ENCODE peak calls at places on chromosomes 7 and 10, in five cellular contexts. B is choroid plexus epithelial cell, A is mesothelial cell of epicardium, I is heart left ventricle, Q is neural progenitor cell. J is an unnamed sample.

GRCh38 chr10:132572545-132572937 is 35.0 kb downstream of the INPP5A start:
- DNase-seq in I (no peak), Q (peak; percentile 37), A (no peak), B (peak; percentile 73), J (no peak)

GRCh38 chr10:115857856-115858255 is 415.1 kb downstream of the GFRA1 start:
- DNase-seq in B (peak; percentile 63), A (no peak), I (no peak), Q (no peak), J (no peak)

GRCh38 chr7:129431911-129432643 is 2.2 kb upstream of the STRIP2 start:
- DNase-seq in B (no peak), I (no peak), Q (no peak), A (no peak), J (no peak)

GRCh38 chr10:363152-363551 is 227.9 kb downstream of the ZMYND11 start:
- DNase-seq in Q (no peak), I (no peak), A (no peak), B (no peak), J (no peak)

GRCh38 chr7:897771-898376 is 21.5 kb downstream of the GET4 start:
- DNase-seq in A (no peak), Q (no peak), I (peak; percentile 77), B (no peak), J (no peak)

GRCh38 chr10:59688921-59689351 is 20.7 kb downstream of the SLC16A9 start:
- DNase-seq in I (no peak), Q (no peak), A (no peak), B (no peak), J (no peak)

GRCh38 chr7:88106430-88106829 is 113.4 kb downstream of the SRI start:
- DNase-seq in A (no peak), B (no peak), Q (no peak), I (no peak), J (no peak)

GRCh38 chr7:84238611-84239010 is 44.0 kb upstream of the SEMA3A start:
- DNase-seq in I (no peak), Q (no peak), B (no peak), A (no peak), J (no peak)

GRCh38 chr7:108210796-108211195 is 80.6 kb upstream of the LAMB4 start:
- DNase-seq in A (no peak), B (no peak), I (no peak), Q (no peak), J (no peak)

GRCh38 chr7:84865560-84865959 is 321.3 kb downstream of the SEMA3D start:
- DNase-seq in B (no peak), I (no peak), Q (no peak), A (no peak), J (no peak)

GRCh38 chr7:151680810-151681209 is 161.1 kb upstream of the RHEB start:
- DNase-seq in B (peak; percentile 94), I (no peak), A (no peak), Q (no peak), J (peak; percentile 11)

GRCh38 chr7:139844779-139845442 is 15.8 kb downstream of the TBXAS1 start:
- DNase-seq in B (no peak), A (no peak), I (no peak), Q (no peak), J (no peak)

GRCh38 chr7:96184783-96185182 is 137.1 kb downstream of the SLC25A13 start:
- DNase-seq in A (no peak), Q (no peak), I (no peak), B (no peak), J (no peak)

GRCh38 chr10:73168486-73168844 is 546 bp downstream of the FAM149B1 start:
- DNase-seq in B (no peak), Q (no peak), A (no peak), I (no peak), J (no peak)

GRCh38 chr10:128606041-128606440 is 479.8 kb upstream of the MKI67 start:
- DNase-seq in B (no peak), Q (no peak), I (no peak), A (no peak), J (no peak)

GRCh38 chr10:76558996-76559888 is 1078.4 kb downstream of the KCNMA1 start:
- DNase-seq in I (no peak), B (peak; percentile 75), A (no peak), Q (no peak), J (no peak)

GRCh38 chr7:80636709-80637108 is 1.7 kb upstream of the CD36 start:
- DNase-seq in I (no peak), Q (no peak), A (no peak), B (no peak), J (no peak)

GRCh38 chr7:1825877-1826741 is 156.0 kb downstream of the ELFN1 start:
- DNase-seq in B (no peak), Q (no peak), A (no peak), I (no peak), J (no peak)

GRCh38 chr7:26910221-26910620 is 45.8 kb upstream of the SKAP2 start:
- DNase-seq in I (no peak), B (peak; percentile 72), Q (no peak), A (no peak), J (no peak)

GRCh38 chr7:157408258-157409101 is 71.7 kb downstream of the DNAJB6 start:
- DNase-seq in I (no peak), B (no peak), A (no peak), Q (no peak), J (no peak)

DNA sequence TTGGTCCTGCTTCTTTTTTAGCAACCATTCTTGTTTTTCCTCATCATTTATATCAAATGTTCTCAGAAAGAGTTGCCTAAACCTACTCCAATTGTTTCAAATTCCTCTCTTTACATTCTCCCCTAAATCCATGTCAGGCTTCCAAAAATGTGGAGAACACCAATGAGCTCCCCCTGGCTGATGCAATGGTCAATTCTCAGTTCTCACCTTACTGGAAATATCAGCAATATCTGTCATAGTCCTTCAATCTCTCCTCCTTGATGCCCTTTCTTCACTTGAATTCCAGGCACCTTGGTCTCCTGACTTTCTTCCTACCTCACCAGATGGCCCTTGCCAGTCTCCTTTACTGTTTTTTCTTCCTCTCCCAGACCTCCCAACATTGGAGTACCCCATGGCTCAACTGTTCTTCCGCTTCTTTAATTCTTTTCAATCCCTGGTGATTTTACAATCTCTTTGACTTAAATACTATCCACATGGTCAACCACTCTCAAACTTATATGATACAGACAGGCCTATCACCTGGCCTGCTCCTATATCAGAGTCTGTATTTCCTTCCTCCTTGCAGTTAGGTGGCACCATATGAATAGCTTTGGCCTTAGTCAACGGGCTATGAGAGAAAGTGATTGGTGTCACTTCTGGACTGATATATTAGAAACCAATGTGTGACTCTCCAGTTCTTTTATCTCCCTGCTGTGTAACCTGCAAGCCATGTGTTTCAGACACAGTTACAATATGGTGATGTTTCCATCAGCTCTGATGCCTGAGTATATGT is 47.4 kb upstream of the CAV2 start:
- DNase-seq in A (no peak), Q (no peak), B (no peak), I (no peak), J (no peak)
- TF ChIP-seq CTCF in A (no peak), Q (peak; percentile 7), B (no peak), I (peak; percentile 16), J (no peak)

GRCh38 chr7:94289071-94289470 is 105.6 kb upstream of the COL1A2 start:
- DNase-seq in Q (peak; percentile 88), B (peak; percentile 96), A (peak; percentile 31), I (no peak), J (no peak)

GRCh38 chr7:94288091-94288490 is 106.6 kb upstream of the COL1A2 start:
- DNase-seq in A (no peak), I (no peak), B (peak; percentile 64), Q (no peak), J (no peak)

GRCh38 chr7:94284120-94284519 is 110.6 kb upstream of the COL1A2 start:
- DNase-seq in Q (no peak), A (no peak), B (peak; percentile 36), I (no peak), J (no peak)

GRCh38 chr7:94280836-94281235 is 113.9 kb upstream of the COL1A2 start:
- DNase-seq in B (no peak), Q (no peak), A (no peak), I (no peak), J (no peak)

DNA sequence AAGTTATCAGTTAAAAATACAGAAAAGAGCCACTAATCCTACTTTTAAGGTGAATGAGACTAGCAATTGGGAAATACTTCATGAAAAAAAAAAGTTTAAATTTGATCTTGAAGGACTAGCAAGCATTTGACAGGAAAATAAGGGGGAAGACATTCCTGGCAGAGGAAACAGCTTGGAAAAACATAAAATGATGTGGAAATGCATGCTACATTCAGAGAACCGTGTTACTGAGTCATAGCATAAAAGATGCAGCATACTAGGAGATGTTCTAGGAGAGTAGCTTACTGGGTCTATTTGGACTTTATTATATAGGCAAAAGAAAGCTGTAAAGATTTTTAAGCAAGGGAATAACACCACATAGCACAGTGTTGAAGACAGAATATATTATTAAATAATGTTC is 108.6 kb upstream of the COL1A2 start:
- DNase-seq in B (peak; percentile 35), I (no peak), Q (no peak), A (no peak), J (no peak)
- TF ChIP-seq CTCF in B (no peak), I (no peak), Q (no peak), A (no peak), J (no peak)

DNA sequence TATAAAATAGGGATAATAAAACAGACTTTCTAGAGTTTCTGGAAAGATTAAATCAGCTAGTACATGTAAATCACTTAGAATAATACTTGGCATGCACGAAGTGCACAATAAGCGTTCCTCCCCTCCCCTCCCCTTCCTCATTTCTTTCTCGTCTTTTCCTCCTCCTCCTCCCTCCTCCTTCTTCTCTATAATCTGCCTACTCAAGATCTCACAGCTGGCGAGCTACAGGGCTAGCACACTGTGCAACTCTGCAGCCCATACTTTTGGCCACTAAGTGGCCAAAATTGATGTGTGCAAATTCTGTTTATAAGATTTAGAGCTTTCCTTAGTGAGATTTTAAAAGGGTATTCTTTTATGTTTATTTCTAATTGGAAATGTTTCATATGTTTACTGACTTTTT is 565.3 kb downstream of the PHTF2 start:
- DNase-seq in B (no peak), A (no peak), I (no peak), Q (no peak), J (no peak)
- TF ChIP-seq CTCF in B (no peak), A (no peak), I (no peak), Q (peak; percentile 32), J (no peak)

DNA sequence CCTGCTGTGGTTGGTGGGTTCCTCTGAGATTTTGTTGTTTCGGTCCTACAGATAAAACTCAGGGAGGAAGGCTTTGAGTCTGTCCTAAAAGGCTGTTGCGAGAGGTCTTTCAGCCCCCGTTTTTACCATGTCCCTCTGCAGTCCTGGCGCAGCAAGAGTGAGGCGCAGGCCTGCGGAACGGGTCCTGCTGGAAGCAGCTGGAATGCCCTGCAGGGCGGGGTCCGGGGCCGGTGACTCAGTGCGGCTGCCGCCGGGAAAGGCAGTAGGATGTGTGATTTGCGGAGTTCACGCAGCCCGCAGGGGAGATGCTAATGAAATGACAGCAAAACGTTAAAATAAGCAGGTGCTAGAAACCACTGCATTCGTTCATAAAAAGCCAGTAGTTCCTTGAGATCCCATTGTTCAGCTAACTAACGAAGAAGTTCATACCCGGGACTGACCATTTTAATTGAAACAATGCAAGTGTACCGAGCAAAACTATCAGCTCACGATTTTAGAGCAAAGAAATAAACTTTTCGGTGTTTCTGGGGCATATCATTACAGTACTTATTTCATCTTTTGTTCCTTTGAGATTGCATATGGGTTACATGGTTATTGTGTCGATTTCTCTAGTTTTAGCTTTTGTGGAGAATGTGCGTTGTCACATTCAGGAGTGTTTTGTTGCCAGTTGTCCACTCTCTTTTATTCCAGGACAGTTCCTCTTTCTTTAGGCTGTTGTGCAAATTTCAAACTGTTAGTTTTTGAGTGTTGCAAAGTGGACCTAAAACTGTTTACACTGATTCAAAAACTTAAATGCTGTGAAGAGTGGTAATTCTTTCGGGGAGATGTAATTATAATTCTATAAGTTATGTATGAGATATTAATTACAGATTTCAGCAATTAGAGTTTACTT is 783 bp downstream of the ANLN start:
- DNase-seq in Q (peak; percentile 92), B (peak; percentile 87), A (peak; percentile 76), I (peak; percentile 79), J (no peak)
- TF ChIP-seq CTCF in Q (no peak), B (no peak), A (no peak), I (no peak), J (no peak)

GRCh38 chr10:68955786-68956532 is at the start of gene DDX21:
- DNase-seq in Q (peak; percentile 88), B (peak; percentile 95), A (peak; percentile 56), I (peak; percentile 92), J (peak; percentile 92)
- TF ChIP-seq CTCF in Q (peak; percentile 76), B (peak; percentile 73), A (no peak), I (peak; percentile 56), J (peak; percentile 38)